ENCODE peak calls at places on chromosomes 1 and 21, in five cellular contexts. Q is left ventricle myocardium inferior, L is GM06990, V is brain microvascular endothelial cell, N is aorta. E is an unnamed sample.

GRCh38 chr1:185739967-185740366 is 5.8 kb downstream of the HMCN1 start:
- DNase-seq in V (no peak), L (peak; percentile 17), Q (no peak), N (no peak), E (no peak)

GRCh38 chr1:226652613-226653012 is 86.5 kb downstream of the ITPKB start:
- DNase-seq in L (no peak), Q (no peak), N (peak; percentile 36), V (no peak), E (no peak)

GRCh38 chr1:47841356-47841755 is 155.8 kb downstream of the TRABD2B start:
- DNase-seq in Q (no peak), V (no peak), L (no peak), N (no peak), E (no peak)

GRCh38 chr1:152871731-152872126 is 6.4 kb upstream of the SMCP start:
- DNase-seq in Q (no peak), N (no peak), L (no peak), V (no peak), E (no peak)

GRCh38 chr1:197027359-197027758 is 39.7 kb downstream of the F13B start:
- DNase-seq in N (no peak), V (peak; percentile 19), Q (no peak), L (no peak), E (no peak)

GRCh38 chr1:30413606-30414005 is 309.8 kb downstream of the MATN1 start:
- DNase-seq in Q (no peak), N (no peak), V (no peak), L (no peak), E (no peak)

GRCh38 chr21:33265664-33266049 is 510 bp upstream of the IL10RB start:
- DNase-seq in V (no peak), N (peak; percentile 87), L (peak; percentile 68), Q (peak; percentile 50), E (no peak)

GRCh38 chr21:33109574-33110339 is 39.8 kb downstream of the OLIG1 start:
- DNase-seq in N (no peak), L (no peak), Q (no peak), V (no peak), E (no peak)

GRCh38 chr1:228414511-228415211 is 2.0 kb downstream of the TRIM17 start:
- DNase-seq in Q (no peak), V (no peak), N (no peak), L (no peak), E (no peak)

GRCh38 chr1:29279896-29280779 is 43.8 kb downstream of the PTPRU start:
- DNase-seq in L (no peak), Q (no peak), V (no peak), N (no peak), E (no peak)

GRCh38 chr1:202009326-202010031 is 908 bp upstream of the ELF3 start:
- DNase-seq in Q (peak; percentile 43), L (peak; percentile 36), N (peak; percentile 68), V (peak; percentile 75), E (no peak)

GRCh38 chr1:62050165-62050564 is 144.5 kb upstream of the L1TD1 start:
- DNase-seq in V (no peak), N (no peak), L (no peak), Q (no peak), E (peak; percentile 3)

GRCh38 chr1:64171797-64172281 is 31.6 kb upstream of the UBE2U start:
- DNase-seq in Q (no peak), N (no peak), L (peak; percentile 24), V (peak; percentile 64), E (peak; percentile 10)

GRCh38 chr1:24742090-24742938 is 2.9 kb upstream of the CLIC4 start:
- DNase-seq in L (peak; percentile 39), V (peak; percentile 61), N (no peak), Q (no peak), E (no peak)

GRCh38 chr21:46168238-46168637 is 12.9 kb upstream of the FTCD start:
- DNase-seq in N (peak; percentile 42), V (no peak), L (peak; percentile 2), Q (no peak), E (no peak)

DNA sequence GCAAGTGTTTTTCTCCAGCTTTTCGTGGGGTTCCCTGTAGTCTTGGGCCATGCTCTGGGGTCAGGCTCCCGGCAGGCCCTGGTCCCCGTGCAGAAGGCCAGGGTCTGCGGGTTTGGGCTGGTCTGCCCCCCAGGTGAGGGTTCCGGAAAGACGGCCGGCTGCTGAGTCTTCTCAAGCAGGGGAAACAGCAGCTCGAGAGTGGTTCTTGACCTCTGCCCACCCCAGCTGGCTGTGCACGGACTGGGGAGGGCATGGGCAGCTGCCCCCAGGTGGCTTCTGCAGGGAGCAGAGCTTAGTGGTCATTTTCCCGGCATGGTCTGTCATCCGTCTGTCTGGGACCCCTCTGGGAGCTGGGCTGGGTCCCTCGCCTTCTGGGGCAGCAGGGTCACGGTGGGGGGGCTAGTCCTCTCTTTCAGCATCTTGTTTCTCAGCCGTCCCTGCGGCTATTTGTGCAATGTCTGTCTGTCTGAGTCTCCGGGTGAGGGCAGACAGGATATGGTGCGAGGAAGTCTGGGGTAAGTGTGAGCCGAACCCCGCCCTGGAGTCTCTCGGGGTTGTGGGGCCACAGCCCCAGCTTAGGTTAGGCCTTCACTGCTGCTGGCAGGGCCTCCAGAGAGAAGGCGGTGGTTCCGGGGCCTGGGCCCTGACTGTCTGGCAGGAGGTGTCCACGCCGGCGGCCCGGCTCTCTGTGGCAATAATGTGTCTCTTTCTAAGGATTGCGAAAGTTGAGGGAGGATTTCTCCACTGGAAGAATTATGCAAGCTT is 6.1 kb downstream of the SKI start:
- DNase-seq in V (peak; percentile 74), Q (peak; percentile 89), N (peak; percentile 96), L (no peak), E (peak; percentile 89)
- H3K4me3 ChIP-seq in V (peak overlapping the region; percentile 89), Q (peak overlapping the region; percentile 78), N (no peak overlapping the region), L (peak overlapping the region; percentile 43), E (peak overlapping the region; percentile 94)

DNA sequence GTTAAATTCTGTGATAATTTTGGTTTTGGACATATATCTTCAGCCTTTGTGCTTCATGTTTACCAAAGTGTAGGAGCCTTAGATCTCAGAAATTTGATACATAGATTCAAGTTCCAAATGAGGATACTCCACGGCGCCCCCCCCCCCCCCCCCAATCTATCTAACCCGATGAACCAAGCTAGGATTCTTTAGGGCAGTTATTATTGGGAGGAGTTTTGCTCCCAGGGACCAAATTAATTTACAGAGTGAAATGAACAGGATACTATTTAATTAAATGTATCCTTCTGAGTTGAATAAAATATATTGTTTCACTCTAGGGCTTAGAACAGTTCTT is 3.2 kb downstream of the USP25 start:
- DNase-seq in N (no peak), L (no peak), V (no peak), Q (no peak), E (no peak)
- H3K4me3 ChIP-seq in N (no peak overlapping the region), L (peak overlapping the region; percentile 72), V (no peak overlapping the region), Q (peak overlapping the region; percentile 86), E (no peak overlapping the region)

DNA sequence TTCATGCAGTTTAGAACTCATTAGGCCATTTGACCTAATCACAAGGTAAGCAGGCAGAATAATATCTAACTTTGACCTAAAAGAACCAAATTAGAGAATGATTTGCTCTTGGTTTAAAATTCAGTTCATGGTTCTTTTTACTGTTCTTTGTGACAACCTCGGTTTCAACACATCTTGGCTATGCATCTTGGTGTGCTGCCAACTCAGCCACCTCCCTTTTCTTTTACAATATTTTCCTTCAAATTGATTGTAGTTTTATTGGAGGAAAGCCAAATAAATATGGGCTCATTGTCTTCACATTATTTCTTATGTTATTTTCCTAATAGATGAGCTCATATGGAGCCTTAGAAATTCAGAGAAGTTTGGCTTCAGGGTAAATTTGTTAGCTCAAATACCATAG is 338.3 kb downstream of the SIPA1L2 start:
- DNase-seq in V (no peak), Q (no peak), N (no peak), L (no peak), E (no peak)
- H3K4me3 ChIP-seq in V (no peak overlapping the region), Q (no peak overlapping the region), N (no peak overlapping the region), L (no peak overlapping the region), E (no peak overlapping the region)

GRCh38 chr1:112502827-112503226 is 5.9 kb upstream of the WNT2B start:
- DNase-seq in Q (no peak), N (no peak), V (no peak), L (no peak), E (no peak)
- H3K4me3 ChIP-seq in Q (peak overlapping the region; percentile 65), N (no peak overlapping the region), V (no peak overlapping the region), L (no peak overlapping the region), E (no peak overlapping the region)

GRCh38 chr1:100400332-100400933 is 48.1 kb downstream of the CDC14A start:
- DNase-seq in N (peak; percentile 53), Q (peak; percentile 38), L (no peak), V (no peak), E (no peak)
- H3K4me3 ChIP-seq in N (no peak overlapping the region), Q (no peak overlapping the region), L (no peak overlapping the region), V (no peak overlapping the region), E (no peak overlapping the region)

DNA sequence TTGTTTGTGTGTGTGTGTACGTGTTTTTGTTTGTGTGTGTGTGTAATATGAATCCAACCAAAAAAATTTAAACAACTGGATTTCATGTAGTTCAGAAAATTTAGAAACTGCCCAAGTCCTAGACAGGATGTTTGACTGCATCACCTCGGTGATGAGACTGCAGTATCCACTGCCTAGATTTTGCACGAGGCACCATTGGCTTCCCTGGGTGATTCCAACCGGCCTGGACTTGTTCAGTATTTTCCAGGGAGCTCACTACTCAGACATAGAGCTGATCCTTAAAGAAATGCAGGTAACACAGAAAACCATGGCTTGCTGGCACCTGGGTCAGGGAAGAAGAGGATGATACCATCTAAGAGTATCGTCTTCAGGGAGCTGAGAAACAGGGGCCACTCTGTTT is 18.2 kb upstream of the KCNK2 start:
- DNase-seq in V (no peak), L (no peak), N (no peak), Q (no peak), E (no peak)
- H3K4me3 ChIP-seq in V (no peak overlapping the region), L (no peak overlapping the region), N (no peak overlapping the region), Q (no peak overlapping the region), E (no peak overlapping the region)